ENCODE peak calls at places on chromosomes 11 and 22, in eight cellular contexts. One of them, this sample, is unnamed.

GRCh38 chr22:37801946-37802309 is 5.8 kb upstream of the GCAT start:
- DNase-seq in NCI-H774: no peak
- DNase-seq in ACHN: no peak
- DNase-seq in BE2C: no peak
- DNase-seq in lower leg skin: no peak
- DNase-seq in coronary artery: no peak
- DNase-seq in HCT116: no peak
- DNase-seq in activated gamma-delta T cell treated with Interleukin-2 at 50 U/mL for 16 hours: no peak
- DNase-seq in this sample: no peak

GRCh38 chr11:66207816-66208215 is 60.6 kb upstream of the RAB1B start:
- DNase-seq in activated gamma-delta T cell treated with Interleukin-2 at 50 U/mL for 16 hours: no peak
- DNase-seq in ACHN: no peak
- DNase-seq in lower leg skin: no peak
- DNase-seq in HCT116: no peak
- DNase-seq in coronary artery: no peak
- DNase-seq in NCI-H774: no peak
- DNase-seq in BE2C: no peak
- DNase-seq in this sample: no peak

GRCh38 chr11:119773016-119773415 is 44.0 kb upstream of the NECTIN1 start:
- DNase-seq in NCI-H774: peak
- DNase-seq in HCT116: no peak
- DNase-seq in activated gamma-delta T cell treated with Interleukin-2 at 50 U/mL for 16 hours: no peak
- DNase-seq in lower leg skin: no peak
- DNase-seq in coronary artery: no peak
- DNase-seq in ACHN: no peak
- DNase-seq in BE2C: peak
- DNase-seq in this sample: no peak

GRCh38 chr11:1762537-1763302 is 1.0 kb downstream of the CTSD start:
- DNase-seq in lower leg skin: peak
- DNase-seq in activated gamma-delta T cell treated with Interleukin-2 at 50 U/mL for 16 hours: no peak
- DNase-seq in BE2C: no peak
- DNase-seq in coronary artery: no peak
- DNase-seq in ACHN: peak
- DNase-seq in HCT116: peak
- DNase-seq in NCI-H774: no peak
- DNase-seq in this sample: no peak

GRCh38 chr22:22479999-22480532 is 28.5 kb downstream of the ZNF280B start:
- DNase-seq in HCT116: no peak
- DNase-seq in BE2C: no peak
- DNase-seq in NCI-H774: no peak
- DNase-seq in activated gamma-delta T cell treated with Interleukin-2 at 50 U/mL for 16 hours: no peak
- DNase-seq in lower leg skin: no peak
- DNase-seq in coronary artery: no peak
- DNase-seq in ACHN: no peak
- DNase-seq in this sample: no peak

GRCh38 chr11:110728883-110729282 is 16.6 kb upstream of the ARHGAP20 start:
- DNase-seq in ACHN: no peak
- DNase-seq in BE2C: no peak
- DNase-seq in activated gamma-delta T cell treated with Interleukin-2 at 50 U/mL for 16 hours: no peak
- DNase-seq in coronary artery: no peak
- DNase-seq in lower leg skin: no peak
- DNase-seq in NCI-H774: no peak
- DNase-seq in HCT116: no peak
- DNase-seq in this sample: no peak

GRCh38 chr22:37193629-37194191 is 5.7 kb upstream of the C1QTNF6 start:
- DNase-seq in NCI-H774: no peak
- DNase-seq in BE2C: peak
- DNase-seq in coronary artery: no peak
- DNase-seq in HCT116: no peak
- DNase-seq in ACHN: no peak
- DNase-seq in lower leg skin: no peak
- DNase-seq in activated gamma-delta T cell treated with Interleukin-2 at 50 U/mL for 16 hours: peak
- DNase-seq in this sample: no peak

GRCh38 chr11:102661040-102661439 is 35.9 kb upstream of the MMP20 start:
- DNase-seq in activated gamma-delta T cell treated with Interleukin-2 at 50 U/mL for 16 hours: no peak
- DNase-seq in NCI-H774: no peak
- DNase-seq in lower leg skin: no peak
- DNase-seq in ACHN: no peak
- DNase-seq in coronary artery: no peak
- DNase-seq in HCT116: no peak
- DNase-seq in BE2C: no peak
- DNase-seq in this sample: no peak

GRCh38 chr11:72544589-72544988 is 110.3 kb upstream of the CLPB start:
- DNase-seq in coronary artery: no peak
- DNase-seq in BE2C: peak
- DNase-seq in NCI-H774: no peak
- DNase-seq in ACHN: no peak
- DNase-seq in lower leg skin: no peak
- DNase-seq in HCT116: no peak
- DNase-seq in activated gamma-delta T cell treated with Interleukin-2 at 50 U/mL for 16 hours: no peak
- DNase-seq in this sample: no peak

GRCh38 chr11:2581931-2582435 is 117.8 kb downstream of the KCNQ1OT1 start:
- DNase-seq in ACHN: no peak
- DNase-seq in NCI-H774: no peak
- DNase-seq in BE2C: peak
- DNase-seq in activated gamma-delta T cell treated with Interleukin-2 at 50 U/mL for 16 hours: no peak
- DNase-seq in coronary artery: no peak
- DNase-seq in HCT116: no peak
- DNase-seq in lower leg skin: no peak
- DNase-seq in this sample: no peak

GRCh38 chr11:74023291-74023690 is 14.4 kb upstream of the UCP3 start:
- DNase-seq in ACHN: no peak
- DNase-seq in NCI-H774: no peak
- DNase-seq in coronary artery: no peak
- DNase-seq in BE2C: no peak
- DNase-seq in lower leg skin: no peak
- DNase-seq in activated gamma-delta T cell treated with Interleukin-2 at 50 U/mL for 16 hours: no peak
- DNase-seq in HCT116: no peak
- DNase-seq in this sample: no peak

GRCh38 chr22:19632671-19633148 is 81.6 kb upstream of the SEPTIN5 start:
- DNase-seq in BE2C: no peak
- DNase-seq in ACHN: no peak
- DNase-seq in HCT116: no peak
- DNase-seq in lower leg skin: no peak
- DNase-seq in activated gamma-delta T cell treated with Interleukin-2 at 50 U/mL for 16 hours: no peak
- DNase-seq in coronary artery: peak
- DNase-seq in NCI-H774: no peak
- DNase-seq in this sample: no peak

GRCh38 chr11:3232956-3233355 is 739 bp upstream of the MRGPRE start:
- DNase-seq in activated gamma-delta T cell treated with Interleukin-2 at 50 U/mL for 16 hours: no peak
- DNase-seq in lower leg skin: no peak
- DNase-seq in NCI-H774: no peak
- DNase-seq in HCT116: no peak
- DNase-seq in coronary artery: no peak
- DNase-seq in BE2C: no peak
- DNase-seq in ACHN: no peak
- DNase-seq in this sample: no peak

GRCh38 chr11:15149050-15149449 is 34.3 kb downstream of the INSC start:
- DNase-seq in lower leg skin: no peak
- DNase-seq in HCT116: no peak
- DNase-seq in ACHN: no peak
- DNase-seq in coronary artery: no peak
- DNase-seq in activated gamma-delta T cell treated with Interleukin-2 at 50 U/mL for 16 hours: no peak
- DNase-seq in BE2C: no peak
- DNase-seq in NCI-H774: no peak
- DNase-seq in this sample: no peak

GRCh38 chr11:66263231-66263630 is 5.2 kb upstream of the RAB1B start:
- DNase-seq in NCI-H774: no peak
- DNase-seq in lower leg skin: no peak
- DNase-seq in activated gamma-delta T cell treated with Interleukin-2 at 50 U/mL for 16 hours: no peak
- DNase-seq in BE2C: no peak
- DNase-seq in HCT116: no peak
- DNase-seq in ACHN: no peak
- DNase-seq in coronary artery: no peak
- DNase-seq in this sample: no peak

GRCh38 chr11:103961010-103961409 is 75.4 kb upstream of the DDI1 start:
- DNase-seq in lower leg skin: no peak
- DNase-seq in HCT116: no peak
- DNase-seq in BE2C: no peak
- DNase-seq in NCI-H774: no peak
- DNase-seq in activated gamma-delta T cell treated with Interleukin-2 at 50 U/mL for 16 hours: no peak
- DNase-seq in ACHN: no peak
- DNase-seq in coronary artery: no peak
- DNase-seq in this sample: no peak

GRCh38 chr11:130042093-130042591 is 27.6 kb upstream of the APLP2 start:
- DNase-seq in ACHN: peak
- DNase-seq in coronary artery: no peak
- DNase-seq in NCI-H774: peak
- DNase-seq in lower leg skin: no peak
- DNase-seq in HCT116: no peak
- DNase-seq in BE2C: no peak
- DNase-seq in activated gamma-delta T cell treated with Interleukin-2 at 50 U/mL for 16 hours: no peak
- DNase-seq in this sample: peak

GRCh38 chr22:19648419-19648929 is 65.8 kb upstream of the SEPTIN5 start:
- DNase-seq in BE2C: no peak
- DNase-seq in lower leg skin: no peak
- DNase-seq in coronary artery: no peak
- DNase-seq in activated gamma-delta T cell treated with Interleukin-2 at 50 U/mL for 16 hours: no peak
- DNase-seq in ACHN: peak
- DNase-seq in HCT116: peak
- DNase-seq in NCI-H774: no peak
- DNase-seq in this sample: no peak

GRCh38 chr11:117872962-117873827 is 3.3 kb downstream of the FXYD6 start:
- DNase-seq in lower leg skin: no peak
- DNase-seq in NCI-H774: no peak
- DNase-seq in activated gamma-delta T cell treated with Interleukin-2 at 50 U/mL for 16 hours: no peak
- DNase-seq in BE2C: no peak
- DNase-seq in coronary artery: peak
- DNase-seq in ACHN: no peak
- DNase-seq in HCT116: no peak
- DNase-seq in this sample: no peak

GRCh38 chr11:128888034-128888985 is 2.8 kb upstream of the KCNJ5 start:
- DNase-seq in BE2C: no peak
- DNase-seq in coronary artery: no peak
- DNase-seq in activated gamma-delta T cell treated with Interleukin-2 at 50 U/mL for 16 hours: no peak
- DNase-seq in HCT116: no peak
- DNase-seq in ACHN: no peak
- DNase-seq in lower leg skin: no peak
- DNase-seq in NCI-H774: no peak
- DNase-seq in this sample: no peak

GRCh38 chr11:69489031-69489745 is 7.7 kb downstream of the LINC01488 start:
- DNase-seq in HCT116: no peak
- DNase-seq in lower leg skin: no peak
- DNase-seq in NCI-H774: no peak
- DNase-seq in activated gamma-delta T cell treated with Interleukin-2 at 50 U/mL for 16 hours: no peak
- DNase-seq in coronary artery: no peak
- DNase-seq in ACHN: no peak
- DNase-seq in BE2C: no peak
- DNase-seq in this sample: no peak

GRCh38 chr11:35082322-35083180 is 56.4 kb upstream of the CD44 start:
- DNase-seq in NCI-H774: no peak
- DNase-seq in ACHN: peak
- DNase-seq in coronary artery: peak
- DNase-seq in activated gamma-delta T cell treated with Interleukin-2 at 50 U/mL for 16 hours: peak
- DNase-seq in HCT116: peak
- DNase-seq in BE2C: no peak
- DNase-seq in lower leg skin: peak
- DNase-seq in this sample: peak

GRCh38 chr22:38352436-38352835 is 35.2 kb upstream of the CSNK1E start:
- DNase-seq in activated gamma-delta T cell treated with Interleukin-2 at 50 U/mL for 16 hours: no peak
- DNase-seq in lower leg skin: no peak
- DNase-seq in BE2C: no peak
- DNase-seq in coronary artery: no peak
- DNase-seq in NCI-H774: no peak
- DNase-seq in ACHN: no peak
- DNase-seq in HCT116: no peak
- DNase-seq in this sample: no peak

GRCh38 chr22:21714059-21714770 is 21.4 kb downstream of the YPEL1 start:
- DNase-seq in ACHN: no peak
- DNase-seq in lower leg skin: no peak
- DNase-seq in activated gamma-delta T cell treated with Interleukin-2 at 50 U/mL for 16 hours: no peak
- DNase-seq in coronary artery: no peak
- DNase-seq in BE2C: no peak
- DNase-seq in NCI-H774: no peak
- DNase-seq in HCT116: no peak
- DNase-seq in this sample: no peak

GRCh38 chr22:45544588-45545170 is 42.0 kb downstream of the FBLN1 start:
- DNase-seq in HCT116: no peak
- DNase-seq in BE2C: no peak
- DNase-seq in activated gamma-delta T cell treated with Interleukin-2 at 50 U/mL for 16 hours: no peak
- DNase-seq in lower leg skin: no peak
- DNase-seq in coronary artery: no peak
- DNase-seq in ACHN: no peak
- DNase-seq in NCI-H774: no peak
- DNase-seq in this sample: no peak

GRCh38 chr22:50267591-50268390 is 2.4 kb downstream of the MAPK11 start:
- DNase-seq in ACHN: peak
- DNase-seq in coronary artery: no peak
- DNase-seq in lower leg skin: peak
- DNase-seq in NCI-H774: no peak
- DNase-seq in HCT116: no peak
- DNase-seq in BE2C: no peak
- DNase-seq in activated gamma-delta T cell treated with Interleukin-2 at 50 U/mL for 16 hours: peak
- DNase-seq in this sample: no peak

GRCh38 chr22:25139062-25139461 is 60.6 kb upstream of the CRYBB3 start:
- DNase-seq in ACHN: no peak
- DNase-seq in NCI-H774: no peak
- DNase-seq in activated gamma-delta T cell treated with Interleukin-2 at 50 U/mL for 16 hours: no peak
- DNase-seq in coronary artery: no peak
- DNase-seq in lower leg skin: no peak
- DNase-seq in HCT116: no peak
- DNase-seq in BE2C: no peak
- DNase-seq in this sample: no peak

GRCh38 chr11:117629146-117629545 is 167.9 kb downstream of the DSCAML1 start:
- DNase-seq in HCT116: no peak
- DNase-seq in BE2C: no peak
- DNase-seq in lower leg skin: no peak
- DNase-seq in NCI-H774: no peak
- DNase-seq in ACHN: no peak
- DNase-seq in activated gamma-delta T cell treated with Interleukin-2 at 50 U/mL for 16 hours: no peak
- DNase-seq in coronary artery: no peak
- DNase-seq in this sample: no peak

GRCh38 chr11:48170840-48171233 is 45.8 kb upstream of the OR4B1 start:
- DNase-seq in coronary artery: no peak
- DNase-seq in ACHN: no peak
- DNase-seq in BE2C: no peak
- DNase-seq in NCI-H774: no peak
- DNase-seq in HCT116: no peak
- DNase-seq in lower leg skin: no peak
- DNase-seq in activated gamma-delta T cell treated with Interleukin-2 at 50 U/mL for 16 hours: no peak
- DNase-seq in this sample: no peak

GRCh38 chr11:76151561-76152085 is 54.7 kb downstream of the WNT11 start:
- DNase-seq in ACHN: no peak
- DNase-seq in activated gamma-delta T cell treated with Interleukin-2 at 50 U/mL for 16 hours: no peak
- DNase-seq in NCI-H774: peak
- DNase-seq in BE2C: no peak
- DNase-seq in lower leg skin: no peak
- DNase-seq in HCT116: no peak
- DNase-seq in coronary artery: no peak
- DNase-seq in this sample: no peak

GRCh38 chr11:106507645-106508306 is 430.3 kb downstream of the AASDHPPT start:
- DNase-seq in coronary artery: no peak
- DNase-seq in lower leg skin: no peak
- DNase-seq in BE2C: no peak
- DNase-seq in NCI-H774: no peak
- DNase-seq in HCT116: no peak
- DNase-seq in ACHN: no peak
- DNase-seq in activated gamma-delta T cell treated with Interleukin-2 at 50 U/mL for 16 hours: no peak
- DNase-seq in this sample: no peak

GRCh38 chr11:113105584-113105983 is 144.4 kb downstream of the NCAM1 start:
- DNase-seq in BE2C: no peak
- DNase-seq in activated gamma-delta T cell treated with Interleukin-2 at 50 U/mL for 16 hours: no peak
- DNase-seq in coronary artery: no peak
- DNase-seq in NCI-H774: no peak
- DNase-seq in HCT116: no peak
- DNase-seq in ACHN: no peak
- DNase-seq in lower leg skin: no peak
- DNase-seq in this sample: no peak